ENCODE peak calls at places on chromosomes 4 and X, in four cellular contexts. One of them, this sample, is unnamed.
A peak's percentile ranks its signal among the peaks of the same experiment; 100 is the strongest.

GRCh38 chrX:140040397-140040796 is 75.1 kb upstream of the CXorf66 start:
- DNase-seq in lower lobe of right lung: no peak
- DNase-seq in B cell: no peak
- DNase-seq in neural crest cell: no peak
- DNase-seq in this sample: peak; percentile 4

GRCh38 chrX:121987163-121987562 is 939.8 kb downstream of the GLUD2 start:
- DNase-seq in lower lobe of right lung: no peak
- DNase-seq in B cell: no peak
- DNase-seq in neural crest cell: no peak
- DNase-seq in this sample: peak; percentile 68

GRCh38 chr4:53786632-53787031 is 195.3 kb upstream of the LNX1 start:
- DNase-seq in lower lobe of right lung: no peak
- DNase-seq in B cell: no peak
- DNase-seq in neural crest cell: no peak
- DNase-seq in this sample: peak; percentile 93

GRCh38 chrX:259692-260355 is 21.4 kb upstream of the PLCXD1 start:
- DNase-seq in lower lobe of right lung: peak; percentile 30
- DNase-seq in B cell: peak; percentile 38
- DNase-seq in neural crest cell: no peak
- DNase-seq in this sample: no peak

GRCh38 chr4:135243960-135244561 is 1042.5 kb upstream of the PABPC4L start:
- DNase-seq in lower lobe of right lung: no peak
- DNase-seq in B cell: no peak
- DNase-seq in neural crest cell: no peak
- DNase-seq in this sample: peak; percentile 2

GRCh38 chrX:118637997-118638396 is 89.4 kb upstream of the IL13RA1 start:
- DNase-seq in lower lobe of right lung: no peak
- DNase-seq in B cell: no peak
- DNase-seq in neural crest cell: no peak
- DNase-seq in this sample: no peak

GRCh38 chr4:82775243-82775642 is 23.4 kb downstream of the SCD5 start:
- DNase-seq in lower lobe of right lung: no peak
- DNase-seq in B cell: no peak
- DNase-seq in neural crest cell: no peak
- DNase-seq in this sample: no peak

GRCh38 chr4:170102426-170102825 is 12.7 kb upstream of the AADAT start:
- DNase-seq in lower lobe of right lung: no peak
- DNase-seq in B cell: no peak
- DNase-seq in neural crest cell: no peak
- DNase-seq in this sample: no peak

GRCh38 chr4:174928575-174929253 is 10.6 kb downstream of the ADAM29 start:
- DNase-seq in lower lobe of right lung: no peak
- DNase-seq in B cell: no peak
- DNase-seq in neural crest cell: no peak
- DNase-seq in this sample: no peak

GRCh38 chr4:8071741-8072140 is 86.9 kb downstream of the ABLIM2 start:
- DNase-seq in lower lobe of right lung: peak; percentile 30
- DNase-seq in B cell: no peak
- DNase-seq in neural crest cell: no peak
- DNase-seq in this sample: no peak

GRCh38 chrX:76428243-76429130 is 977 bp downstream of the MAGEE1 start:
- DNase-seq in lower lobe of right lung: peak; percentile 43
- DNase-seq in B cell: peak; percentile 42
- DNase-seq in neural crest cell: no peak
- DNase-seq in this sample: no peak

GRCh38 chrX:79195027-79195426 is 50.5 kb downstream of the GPR174 start:
- DNase-seq in lower lobe of right lung: no peak
- DNase-seq in B cell: no peak
- DNase-seq in neural crest cell: no peak
- DNase-seq in this sample: no peak
- TF ChIP-seq CTCF in lower lobe of right lung: no peak
- TF ChIP-seq CTCF in B cell: no peak
- TF ChIP-seq CTCF in neural crest cell: no peak
- TF ChIP-seq CTCF in this sample: no peak

DNA sequence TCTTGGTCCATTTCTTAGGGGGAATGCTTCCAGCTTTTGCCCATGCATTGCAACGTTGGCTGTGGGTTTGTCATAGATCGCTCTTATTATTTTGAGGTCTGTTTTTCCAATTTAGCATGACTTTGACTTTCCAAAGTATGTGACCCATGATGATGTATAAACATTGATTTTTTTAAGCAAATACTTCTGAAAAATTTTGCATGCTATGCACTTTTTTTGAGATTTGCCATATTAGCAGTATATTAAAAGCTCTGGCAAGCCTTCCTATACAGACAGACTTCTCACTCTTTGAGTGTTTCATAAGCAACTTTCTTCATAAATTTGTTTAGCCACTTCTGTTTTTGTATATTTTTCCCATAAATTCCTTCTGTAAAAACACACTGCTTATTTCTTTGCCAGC is 746.4 kb upstream of the LCORL start:
- DNase-seq in lower lobe of right lung: no peak
- DNase-seq in B cell: no peak
- DNase-seq in neural crest cell: no peak
- DNase-seq in this sample: no peak
- TF ChIP-seq CTCF in lower lobe of right lung: no peak
- TF ChIP-seq CTCF in B cell: no peak
- TF ChIP-seq CTCF in neural crest cell: no peak
- TF ChIP-seq CTCF in this sample: no peak

DNA sequence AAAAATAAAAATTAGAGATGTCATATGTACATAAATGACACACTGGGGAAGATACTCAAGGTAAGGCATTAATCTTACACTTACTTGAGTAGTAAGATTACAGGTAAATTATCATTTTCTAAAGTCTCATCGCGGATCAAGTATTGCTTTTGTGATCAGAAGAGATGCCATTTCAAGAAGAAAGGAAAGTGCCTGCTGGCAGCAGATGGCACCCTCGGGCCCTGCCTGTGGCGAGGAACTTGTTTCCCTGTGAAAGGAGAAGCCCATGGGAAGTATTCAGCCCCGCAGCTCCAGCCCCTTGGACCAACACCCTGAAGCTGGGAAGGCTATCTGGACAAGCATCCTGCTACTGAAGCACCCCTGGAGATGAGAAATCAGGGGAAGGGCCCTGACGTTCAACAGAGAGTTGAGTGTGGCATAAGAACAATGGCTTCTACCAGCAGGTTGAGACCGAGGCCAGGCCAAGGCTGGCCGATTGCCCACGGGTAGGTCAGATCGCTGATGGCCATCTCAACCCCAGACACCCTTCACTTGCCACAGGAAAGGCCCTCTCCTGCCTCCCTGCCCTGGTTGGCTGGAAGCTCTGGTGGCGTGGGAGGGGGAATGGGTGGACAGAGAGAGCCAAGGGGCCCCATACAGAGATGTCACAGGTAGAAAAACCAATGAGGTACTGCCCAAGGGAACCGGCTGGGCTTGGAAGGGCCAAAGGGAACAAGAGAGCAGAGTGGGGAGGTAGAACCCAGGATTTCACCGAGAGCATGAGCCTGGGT is 18.8 kb upstream of the MXD4 start:
- DNase-seq in lower lobe of right lung: no peak
- DNase-seq in B cell: no peak
- DNase-seq in neural crest cell: no peak
- DNase-seq in this sample: no peak
- TF ChIP-seq CTCF in lower lobe of right lung: no peak
- TF ChIP-seq CTCF in B cell: no peak
- TF ChIP-seq CTCF in neural crest cell: no peak
- TF ChIP-seq CTCF in this sample: no peak

GRCh38 chr4:137278431-137278830 is 253.9 kb downstream of the PCDH18 start:
- DNase-seq in lower lobe of right lung: no peak
- DNase-seq in B cell: no peak
- DNase-seq in neural crest cell: no peak
- DNase-seq in this sample: no peak

GRCh38 chr4:137283737-137284136 is 248.6 kb downstream of the PCDH18 start:
- DNase-seq in lower lobe of right lung: no peak
- DNase-seq in B cell: no peak
- DNase-seq in neural crest cell: no peak
- DNase-seq in this sample: peak; percentile 49
- TF ChIP-seq CTCF in lower lobe of right lung: no peak
- TF ChIP-seq CTCF in B cell: no peak
- TF ChIP-seq CTCF in neural crest cell: no peak
- TF ChIP-seq CTCF in this sample: peak; percentile 59

GRCh38 chrX:120140293-120140981 is 18.0 kb upstream of the RHOXF2 start:
- DNase-seq in lower lobe of right lung: no peak
- DNase-seq in B cell: no peak
- DNase-seq in neural crest cell: no peak
- DNase-seq in this sample: no peak

GRCh38 chrX:120136128-120136527 is 20.4 kb upstream of the RHOXF1 start:
- DNase-seq in lower lobe of right lung: no peak
- DNase-seq in B cell: no peak
- DNase-seq in neural crest cell: no peak
- DNase-seq in this sample: no peak

GRCh38 chrX:120137439-120137838 is 21.0 kb upstream of the RHOXF2 start:
- DNase-seq in lower lobe of right lung: no peak
- DNase-seq in B cell: no peak
- DNase-seq in neural crest cell: no peak
- DNase-seq in this sample: no peak
- TF ChIP-seq CTCF in lower lobe of right lung: no peak
- TF ChIP-seq CTCF in B cell: no peak
- TF ChIP-seq CTCF in neural crest cell: no peak
- TF ChIP-seq CTCF in this sample: peak; percentile 10

DNA sequence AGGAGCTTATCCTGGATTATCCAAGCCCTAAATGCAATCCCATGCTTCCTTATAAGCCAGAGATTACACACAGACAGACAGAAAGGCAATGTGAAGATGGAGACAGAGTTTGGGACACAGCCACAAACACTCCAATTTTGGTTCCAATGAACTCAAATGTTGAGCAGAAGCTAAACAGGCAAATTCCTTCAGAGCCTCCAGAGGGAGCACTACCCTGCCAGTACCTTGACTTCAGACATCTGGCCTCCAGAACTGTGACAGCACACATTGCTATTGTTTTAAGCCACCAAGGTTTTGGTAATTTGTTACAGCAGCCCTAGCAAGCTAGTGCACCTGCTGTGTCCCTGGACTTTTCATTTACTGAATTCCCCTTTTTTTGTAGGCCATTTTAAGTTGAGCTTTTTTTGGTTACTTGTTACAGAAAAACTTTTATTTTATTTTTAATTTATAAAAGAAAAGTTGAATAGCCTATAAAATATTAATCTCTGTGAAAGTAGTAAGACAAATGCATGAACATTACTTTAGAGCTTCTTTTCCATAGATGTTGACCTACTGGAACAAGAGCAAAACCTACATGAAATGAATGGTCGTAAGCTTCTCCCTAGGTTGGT is 33.4 kb upstream of the SRD5A3 start:
- DNase-seq in lower lobe of right lung: no peak
- DNase-seq in B cell: no peak
- DNase-seq in neural crest cell: peak; percentile 4
- DNase-seq in this sample: peak; percentile 79
- TF ChIP-seq CTCF in lower lobe of right lung: peak; percentile 69
- TF ChIP-seq CTCF in B cell: peak; percentile 53
- TF ChIP-seq CTCF in neural crest cell: peak; percentile 64
- TF ChIP-seq CTCF in this sample: peak; percentile 94

GRCh38 chrX:15838017-15838416 is 16.6 kb downstream of the AP1S2 start:
- DNase-seq in lower lobe of right lung: no peak
- DNase-seq in B cell: no peak
- DNase-seq in neural crest cell: peak; percentile 14
- DNase-seq in this sample: no peak
- TF ChIP-seq CTCF in lower lobe of right lung: no peak
- TF ChIP-seq CTCF in B cell: peak; percentile 37
- TF ChIP-seq CTCF in neural crest cell: peak; percentile 52
- TF ChIP-seq CTCF in this sample: peak; percentile 14

GRCh38 chr4:56626963-56627362 is 54.1 kb downstream of the HOPX start:
- DNase-seq in lower lobe of right lung: no peak
- DNase-seq in B cell: no peak
- DNase-seq in neural crest cell: no peak
- DNase-seq in this sample: no peak
- TF ChIP-seq CTCF in lower lobe of right lung: no peak
- TF ChIP-seq CTCF in B cell: no peak
- TF ChIP-seq CTCF in neural crest cell: no peak
- TF ChIP-seq CTCF in this sample: no peak

GRCh38 chrX:85109235-85109634 is 105.6 kb downstream of the APOOL start:
- DNase-seq in lower lobe of right lung: no peak
- DNase-seq in B cell: no peak
- DNase-seq in neural crest cell: no peak
- DNase-seq in this sample: no peak
- TF ChIP-seq CTCF in lower lobe of right lung: no peak
- TF ChIP-seq CTCF in B cell: no peak
- TF ChIP-seq CTCF in neural crest cell: peak; percentile 49
- TF ChIP-seq CTCF in this sample: peak; percentile 27

This sample was measured in AG10803.